ENCODE peak calls at places on chromosomes 2 and 18, in six cellular contexts. O is neuronal stem cell, G is H1, Z is IMR-90, D is H9, K is trophoblast cell. E is an unnamed sample.

GRCh38 chr2:46136481-46136880 is 160.7 kb upstream of the EPAS1 start:
- DNase-seq in O (no peak), G (no peak), Z (no peak), D (no peak), K (peak), E (no peak)

GRCh38 chr2:119659601-119660342 is 19.2 kb upstream of the TMEM177 start:
- DNase-seq in O (peak), G (peak), Z (peak), D (peak), K (no peak), E (peak)

GRCh38 chr2:232977438-232977971 is 35.6 kb downstream of the NGEF start:
- DNase-seq in O (no peak), G (no peak), Z (no peak), D (no peak), K (no peak), E (no peak)

GRCh38 chr2:125324273-125324672 is 1299.2 kb downstream of the CNTNAP5 start:
- DNase-seq in O (no peak), G (no peak), Z (no peak), D (no peak), K (no peak), E (no peak)

GRCh38 chr2:151862688-151863087 is 34.5 kb upstream of the ARL5A start:
- DNase-seq in O (no peak), G (no peak), Z (no peak), D (no peak), K (no peak), E (no peak)

GRCh38 chr18:36567800-36568199 is 261.0 kb downstream of the TPGS2 start:
- DNase-seq in O (no peak), G (no peak), Z (no peak), D (no peak), K (no peak), E (no peak)

GRCh38 chr18:49368161-49368875 is 92.1 kb downstream of the DYM start:
- DNase-seq in O (no peak), G (no peak), Z (no peak), D (no peak), K (no peak), E (no peak)

GRCh38 chr2:233081731-233082221 is 21.6 kb downstream of the INPP5D start:
- DNase-seq in O (no peak), G (no peak), Z (no peak), D (no peak), K (no peak), E (no peak)

GRCh38 chr2:187774551-187775071 is 220.4 kb upstream of the TFPI start:
- DNase-seq in O (no peak), G (no peak), Z (peak), D (no peak), K (no peak), E (peak)

GRCh38 chr18:74665905-74666304 is 68.2 kb downstream of the ZNF407 start:
- DNase-seq in O (no peak), G (no peak), Z (no peak), D (no peak), K (no peak), E (no peak)

GRCh38 chr2:121491566-121491965 is 39.1 kb upstream of the RNU4ATAC start:
- DNase-seq in O (no peak), G (no peak), Z (no peak), D (no peak), K (no peak), E (no peak)

GRCh38 chr2:214465386-214466146 is 54.7 kb downstream of the VWC2L start:
- DNase-seq in O (no peak), G (no peak), Z (peak), D (no peak), K (peak), E (peak)

GRCh38 chr2:424306-425172 is 136.6 kb upstream of the ALKAL2 start:
- DNase-seq in O (no peak), G (peak), Z (no peak), D (no peak), K (peak), E (no peak)

GRCh38 chr2:55627915-55628314 is 10.5 kb upstream of the PPP4R3B start:
- DNase-seq in O (no peak), G (no peak), Z (no peak), D (no peak), K (no peak), E (no peak)

GRCh38 chr2:219167997-219168396 is 1.8 kb downstream of the SLC23A3 start:
- DNase-seq in O (no peak), G (no peak), Z (no peak), D (no peak), K (no peak), E (no peak)

GRCh38 chr2:20199381-20200270 is 25.3 kb downstream of the SDC1 start:
- DNase-seq in O (no peak), G (no peak), Z (no peak), D (no peak), K (no peak), E (no peak)

GRCh38 chr2:37555457-37555856 is 116.0 kb downstream of the CDC42EP3 start:
- DNase-seq in O (no peak), G (no peak), Z (no peak), D (no peak), K (no peak), E (no peak)

GRCh38 chr2:157056200-157056676 is 201.3 kb upstream of the GALNT5 start:
- DNase-seq in O (no peak), G (no peak), Z (peak), D (no peak), K (no peak), E (peak)

GRCh38 chr18:70288851-70289328 is at the start of gene SOCS6:
- DNase-seq in O (peak), G (peak), Z (peak), D (peak), K (peak), E (peak)
- H2BK120ac ChIP-seq in O (no peak), G (no peak), Z (peak), D (peak), K (peak), E (peak)

GRCh38 chr2:24435391-24436316 is 55.4 kb upstream of the NCOA1 start:
- DNase-seq in O (no peak), G (no peak), Z (peak), D (no peak), K (no peak), E (peak)
- H3K14ac ChIP-seq in O (no peak), G (no peak), Z (no peak), D (no peak), K (no peak), E (no peak)

GRCh38 chr2:177211602-177212105 is 940 bp upstream of the HNRNPA3 start:
- DNase-seq in O (no peak), G (no peak), Z (no peak), D (no peak), K (no peak), E (no peak)
- H2BK120ac ChIP-seq in O (no peak), G (peak), Z (peak), D (peak), K (no peak), E (no peak)

GRCh38 chr2:21253311-21254027 is 129.7 kb downstream of the TDRD15 start:
- DNase-seq in O (no peak), G (no peak), Z (no peak), D (no peak), K (no peak), E (no peak)
- H3K14ac ChIP-seq in O (peak), G (no peak), Z (no peak), D (no peak), K (no peak), E (no peak)

GRCh38 chr2:239268082-239268481 is 132.7 kb downstream of the HDAC4 start:
- DNase-seq in O (no peak), G (no peak), Z (no peak), D (no peak), K (no peak), E (no peak)
- H2BK120ac ChIP-seq in O (no peak), G (no peak), Z (peak), D (no peak), K (peak), E (no peak)

DNA sequence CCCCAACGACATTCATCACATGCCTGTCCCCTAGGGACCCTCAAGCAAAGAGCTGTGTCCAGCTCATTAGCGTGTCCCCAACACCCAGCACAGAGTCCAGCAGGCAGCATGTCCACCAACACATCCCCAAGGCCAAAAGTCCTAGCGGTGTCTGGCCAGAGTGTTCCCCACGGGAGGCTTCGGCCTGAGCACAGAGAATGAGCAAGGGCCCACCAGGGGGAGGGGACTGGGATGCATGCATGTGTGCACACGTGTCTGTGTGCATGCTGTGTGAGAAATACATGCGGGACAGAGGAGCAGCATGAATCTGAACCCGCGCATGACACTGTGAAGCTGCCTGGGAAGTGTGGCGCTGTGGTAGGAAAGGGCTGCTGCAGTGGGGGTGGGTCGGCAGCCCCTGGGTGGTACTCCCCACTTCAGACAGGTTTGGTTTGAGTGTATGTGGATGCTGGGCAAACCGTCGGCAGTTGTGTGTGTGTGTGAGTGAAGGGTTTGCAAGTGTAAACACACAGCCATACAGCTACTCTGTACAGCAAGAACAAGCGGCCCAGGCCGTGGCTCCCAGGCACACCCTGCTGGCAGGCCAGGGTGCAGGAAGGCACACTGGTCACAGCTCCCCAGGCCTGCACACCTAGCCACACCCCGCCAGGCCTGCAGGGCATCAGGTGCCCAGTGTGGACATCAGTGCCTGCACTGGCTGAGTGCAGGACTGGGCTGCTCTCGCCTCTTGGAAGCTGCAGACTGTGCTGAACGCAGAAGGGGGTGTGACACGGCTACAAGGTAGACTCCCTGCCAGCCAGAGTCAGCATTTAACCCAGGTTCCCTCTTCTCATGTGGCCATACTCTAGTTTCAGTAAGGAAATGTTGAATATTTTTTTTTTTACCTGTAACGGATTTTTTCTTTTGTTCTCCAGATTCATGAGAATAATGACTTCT is 19.5 kb upstream of the HES6 start:
- DNase-seq in O (no peak), G (no peak), Z (no peak), D (no peak), K (no peak), E (no peak)
- H3K14ac ChIP-seq in O (peak), G (no peak), Z (no peak), D (no peak), K (no peak), E (peak)

E was measured in mesenchymal stem cell.